ENCODE peak calls at places on chromosomes 1 and 21, in five cellular contexts. G is HT-29, I is neuronal stem cell, S is ureter, Q is T-helper 1 cell. P is an unnamed sample.

GRCh38 chr1:153760440-153760839 is 14.8 kb upstream of the SLC27A3 start:
- DNase-seq in G (no peak), I (no peak), S (no peak), Q (no peak), P (no peak)

GRCh38 chr1:3028531-3029282 is 7.4 kb downstream of the ACTRT2 start:
- DNase-seq in G (no peak), I (no peak), S (no peak), Q (no peak), P (no peak)

GRCh38 chr1:942411-942821 is 16.6 kb downstream of the NOC2L start:
- DNase-seq in G (no peak), I (no peak), S (no peak), Q (no peak), P (no peak)

GRCh38 chr1:217026506-217026905 is 303.3 kb upstream of the ESRRG start:
- DNase-seq in G (peak), I (no peak), S (no peak), Q (no peak), P (no peak)

GRCh38 chr1:228368801-228369607 is 37.6 kb downstream of the TRIM11 start:
- DNase-seq in G (no peak), I (no peak), S (no peak), Q (no peak), P (no peak)

GRCh38 chr1:89799495-89799894 is 21.3 kb upstream of the LRRC8D start:
- DNase-seq in G (no peak), I (no peak), S (no peak), Q (no peak), P (no peak)

GRCh38 chr1:39061951-39062350 is 35.8 kb downstream of the NDUFS5 start:
- DNase-seq in G (no peak), I (no peak), S (no peak), Q (no peak), P (no peak)

GRCh38 chr1:203301331-203301668 is 4.0 kb upstream of the BTG2 start:
- DNase-seq in G (no peak), I (no peak), S (no peak), Q (no peak), P (no peak)

GRCh38 chr1:6176751-6177150 is 3.4 kb downstream of the CHD5 start:
- DNase-seq in G (no peak), I (no peak), S (no peak), Q (no peak), P (no peak)

GRCh38 chr1:95041491-95042165 is 31.1 kb downstream of the ALG14 start:
- DNase-seq in G (peak), I (peak), S (peak), Q (no peak), P (peak)

GRCh38 chr21:46295177-46295711 is 9.1 kb downstream of the YBEY start:
- DNase-seq in G (no peak), I (no peak), S (no peak), Q (no peak), P (peak)

GRCh38 chr1:43853161-43853921 is 80.3 kb upstream of the ARTN start:
- DNase-seq in G (peak), I (no peak), S (no peak), Q (no peak), P (peak)

GRCh38 chr1:23187637-23188036 is 19.0 kb upstream of the LUZP1 start:
- DNase-seq in G (no peak), I (no peak), S (no peak), Q (no peak), P (no peak)

GRCh38 chr1:59072017-59072947 is 224.6 kb upstream of the FGGY start:
- DNase-seq in G (no peak), I (no peak), S (no peak), Q (no peak), P (no peak)

GRCh38 chr1:36705629-36706028 is 222.9 kb upstream of the CSF3R start:
- DNase-seq in G (no peak), I (no peak), S (no peak), Q (no peak), P (no peak)

GRCh38 chr1:34358636-34359035 is 181.9 kb downstream of the C1orf94 start:
- DNase-seq in G (no peak), I (no peak), S (no peak), Q (no peak), P (no peak)